ENCODE peak calls at places on chromosomes 13 and 19, in six cellular contexts. V is OCI-LY7, Z is renal cortical epithelial cell, Y is H7, O is RWPE1, C is anterior cingulate cortex. S is an unnamed sample.

GRCh38 chr13:44331446-44331845 is 42.2 kb upstream of the SERP2 start:
- DNase-seq in C (no peak), V (no peak), O (no peak), Z (no peak), Y (no peak), S (no peak)

GRCh38 chr13:77374339-77374738 is 47.4 kb upstream of the MYCBP2 start:
- DNase-seq in V (no peak), Z (no peak), Y (peak; percentile 15), C (no peak), O (no peak), S (no peak)

GRCh38 chr13:52022355-52022754 is 2.1 kb upstream of the UTP14C start:
- DNase-seq in C (no peak), V (no peak), Z (no peak), Y (no peak), O (no peak), S (no peak)

GRCh38 chr13:113816925-113817859 is 46.7 kb downstream of the GAS6 start:
- DNase-seq in Y (peak; percentile 93), Z (peak; percentile 78), V (peak; percentile 83), C (peak; percentile 42), O (peak; percentile 69), S (peak; percentile 66)

GRCh38 chr13:95276119-95276505 is 25.1 kb downstream of the ABCC4 start:
- DNase-seq in C (no peak), Z (no peak), Y (no peak), O (no peak), V (no peak), S (peak; percentile 52)

GRCh38 chr19:35903550-35904179 is 1.3 kb downstream of the HCST start:
- DNase-seq in Z (peak; percentile 46), V (peak; percentile 96), O (peak; percentile 33), Y (peak; percentile 89), C (no peak), S (peak; percentile 37)

GRCh38 chr19:14248578-14249011 is 42.6 kb upstream of the ADGRL1 start:
- DNase-seq in Y (peak; percentile 91), Z (no peak), V (peak; percentile 27), C (peak; percentile 24), O (no peak), S (no peak)

GRCh38 chr13:50124536-50125305 is 109.5 kb downstream of the KCNRG start:
- DNase-seq in Y (peak; percentile 88), Z (no peak), C (peak; percentile 87), V (peak; percentile 94), O (peak; percentile 98), S (peak; percentile 12)

GRCh38 chr13:93398167-93398566 is 171.6 kb downstream of the GPC6 start:
- DNase-seq in Z (peak; percentile 36), C (no peak), O (no peak), Y (no peak), V (no peak), S (peak; percentile 8)

GRCh38 chr13:52695856-52696255 is 43.2 kb downstream of the SUGT1 start:
- DNase-seq in V (no peak), O (no peak), C (no peak), Y (no peak), Z (peak; percentile 38), S (peak; percentile 83)

GRCh38 chr19:43290568-43291359 is 21.4 kb upstream of the PSG9 start:
- DNase-seq in V (peak; percentile 41), C (no peak), Y (no peak), Z (no peak), O (no peak), S (no peak)

GRCh38 chr13:114061047-114061446 is 71.4 kb downstream of the RASA3 start:
- DNase-seq in Z (no peak), O (no peak), C (no peak), Y (no peak), V (no peak), S (no peak)

GRCh38 chr13:74596691-74597090 is 462.5 kb upstream of the KLF12 start:
- DNase-seq in O (no peak), C (no peak), Z (no peak), Y (no peak), V (no peak), S (no peak)

GRCh38 chr13:80871481-80871880 is 530.6 kb upstream of the SPRY2 start:
- DNase-seq in V (no peak), O (peak; percentile 13), C (no peak), Y (no peak), Z (peak; percentile 4), S (peak; percentile 91)

GRCh38 chr19:58558066-58558622 is at the start of gene UBE2M:
- DNase-seq in Z (no peak), Y (peak; percentile 73), C (no peak), O (no peak), V (peak; percentile 57), S (no peak)

GRCh38 chr13:40874138-40874776 is 84.8 kb downstream of the SLC25A15 start:
- DNase-seq in Z (no peak), O (no peak), V (peak; percentile 13), C (no peak), Y (no peak), S (no peak)

GRCh38 chr13:102399791-102400618 is 1.8 kb downstream of the FGF14 start:
- DNase-seq in Z (peak; percentile 30), V (no peak), O (no peak), Y (peak; percentile 75), C (peak; percentile 22), S (no peak)

GRCh38 chr13:26685606-26686005 is 75.0 kb downstream of the GPR12 start:
- DNase-seq in Z (no peak), C (no peak), V (no peak), Y (no peak), O (no peak), S (no peak)

GRCh38 chr19:54937926-54938325 is 9.4 kb downstream of the NLRP7 start:
- DNase-seq in O (no peak), Z (no peak), V (peak; percentile 84), Y (no peak), C (no peak), S (no peak)

GRCh38 chr19:55350620-55351315 is 3.8 kb downstream of the COX6B2 start:
- DNase-seq in V (no peak), C (no peak), Y (peak; percentile 43), Z (no peak), O (no peak), S (no peak)